ENCODE peak calls at places on chromosomes 4 and X, in nine cellular contexts. H is GM23338, A is right cardiac atrium, Q is RWPE2, J is heart left ventricle, N is iPS DF 6.9, K is heart right ventricle, M is endothelial cell of umbilical vein, D is Peyer's patch. W is an unnamed sample.

GRCh38 chr4:10383417-10383816 is 73.8 kb downstream of the ZNF518B start:
- DNase-seq in H (no peak), A (no peak), Q (no peak), J (no peak), N (no peak), K (no peak), M (no peak), D (no peak), W (no peak)

GRCh38 chr4:114562176-114562904 is 36.3 kb upstream of the UGT8 start:
- DNase-seq in H (peak), A (no peak), Q (no peak), J (no peak), N (peak), K (no peak), M (no peak), D (no peak), W (no peak)

GRCh38 chr4:82450966-82451755 is 20.8 kb downstream of the ENOPH1 start:
- DNase-seq in H (no peak), A (no peak), Q (no peak), J (no peak), N (no peak), K (no peak), M (no peak), D (no peak), W (no peak)

GRCh38 chr4:153281476-153281875 is 63.0 kb upstream of the MND1 start:
- DNase-seq in H (no peak), A (no peak), Q (no peak), J (no peak), N (no peak), K (no peak), M (no peak), D (no peak), W (no peak)

GRCh38 chr4:18278244-18278643 is 256.7 kb upstream of the LCORL start:
- DNase-seq in H (no peak), A (no peak), Q (no peak), J (no peak), N (no peak), K (no peak), M (no peak), D (no peak), W (no peak)

GRCh38 chr4:101615652-101616051 is 174.9 kb upstream of the BANK1 start:
- DNase-seq in H (no peak), A (no peak), Q (no peak), J (no peak), N (no peak), K (no peak), M (no peak), D (no peak), W (no peak)

GRCh38 chr4:67593741-67594175 is 35.2 kb downstream of the STAP1 start:
- DNase-seq in H (no peak), A (no peak), Q (no peak), J (no peak), N (no peak), K (no peak), M (no peak), D (no peak), W (peak)

GRCh38 chr4:108430921-108431320 is 189.5 kb upstream of the RPL34 start:
- DNase-seq in H (no peak), A (no peak), Q (no peak), J (no peak), N (no peak), K (no peak), M (no peak), D (no peak), W (no peak)

GRCh38 chrX:132737743-132738142 is 220.7 kb downstream of the HS6ST2 start:
- DNase-seq in H (no peak), A (no peak), Q (no peak), J (no peak), N (no peak), K (no peak), M (no peak), D (no peak), W (no peak)

GRCh38 chr4:16269742-16270522 is 43.7 kb upstream of the TAPT1 start:
- DNase-seq in H (no peak), A (peak), Q (peak), J (no peak), N (no peak), K (no peak), M (no peak), D (no peak), W (no peak)

GRCh38 chr4:151806511-151806927 is 45.7 kb upstream of the GATB start:
- DNase-seq in H (no peak), A (peak), Q (no peak), J (peak), N (no peak), K (no peak), M (no peak), D (no peak), W (no peak)

GRCh38 chrX:1534321-1535168 is 2.4 kb downstream of the P2RY8 start:
- DNase-seq in H (peak), A (no peak), Q (no peak), J (no peak), N (no peak), K (no peak), M (no peak), D (peak), W (no peak)

DNA sequence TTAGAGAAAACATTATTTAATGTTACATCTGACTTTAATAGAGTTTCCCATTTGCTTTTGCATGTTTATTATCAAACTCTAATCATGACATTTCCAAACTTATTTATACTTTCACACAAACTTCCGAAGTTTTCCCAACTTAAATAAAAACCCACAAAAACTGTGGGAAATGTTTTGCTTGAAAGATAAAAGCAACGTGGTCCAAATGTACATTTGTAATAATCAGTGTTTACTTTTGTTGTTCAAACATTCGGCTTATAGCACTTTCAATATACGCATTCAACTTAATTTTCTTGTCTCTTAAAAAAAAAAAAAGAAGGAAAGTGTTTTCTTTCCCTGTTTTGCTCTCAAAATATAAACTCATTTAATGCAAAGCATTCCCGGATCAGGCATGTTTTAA is 51.0 kb downstream of the STX18 start:
- DNase-seq in H (no peak), A (no peak), Q (no peak), J (no peak), N (no peak), K (no peak), M (no peak), D (no peak), W (no peak)
- H3K27ac ChIP-seq in H (no peak), A (no peak), Q (no peak), J (no peak), N (no peak), K (no peak), M (no peak), D (no peak), W (no peak)

GRCh38 chrX:150769408-150769807 is 76.2 kb downstream of the MTMR1 start:
- DNase-seq in H (no peak), A (no peak), Q (no peak), J (no peak), N (no peak), K (no peak), M (no peak), D (no peak), W (no peak)

GRCh38 chrX:150767045-150767395 is 73.8 kb downstream of the MTMR1 start:
- DNase-seq in H (no peak), A (peak), Q (no peak), J (peak), N (no peak), K (peak), M (no peak), D (no peak), W (no peak)

GRCh38 chrX:150767475-150768131 is 74.4 kb downstream of the MTMR1 start:
- DNase-seq in H (no peak), A (no peak), Q (no peak), J (no peak), N (no peak), K (no peak), M (no peak), D (no peak), W (no peak)

GRCh38 chrX:150768580-150769190 is 75.5 kb downstream of the MTMR1 start:
- DNase-seq in H (no peak), A (no peak), Q (no peak), J (no peak), N (no peak), K (no peak), M (no peak), D (no peak), W (no peak)

DNA sequence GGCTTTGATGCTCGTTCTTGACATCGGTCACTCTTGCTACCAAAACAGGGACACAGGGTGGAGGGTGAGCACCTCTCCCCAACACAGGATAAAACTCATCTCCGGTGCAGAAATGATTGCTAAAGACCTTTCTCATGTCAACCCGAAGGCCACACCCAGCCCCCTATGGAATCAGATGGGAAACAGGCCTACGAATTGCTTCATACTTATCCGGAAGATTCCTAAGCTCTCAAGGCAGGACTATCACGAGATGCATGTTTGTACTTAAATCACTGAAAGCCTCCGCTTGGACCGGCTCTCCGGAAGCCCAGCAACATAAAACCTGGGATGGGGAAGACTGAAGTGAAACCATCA is 74.9 kb downstream of the MTMR1 start:
- DNase-seq in H (no peak), A (no peak), Q (no peak), J (no peak), N (no peak), K (no peak), M (no peak), D (no peak), W (no peak)
- H3K27ac ChIP-seq in H (no peak), A (no peak), Q (no peak), J (no peak), N (no peak), K (no peak), M (no peak), D (no peak), W (no peak)

DNA sequence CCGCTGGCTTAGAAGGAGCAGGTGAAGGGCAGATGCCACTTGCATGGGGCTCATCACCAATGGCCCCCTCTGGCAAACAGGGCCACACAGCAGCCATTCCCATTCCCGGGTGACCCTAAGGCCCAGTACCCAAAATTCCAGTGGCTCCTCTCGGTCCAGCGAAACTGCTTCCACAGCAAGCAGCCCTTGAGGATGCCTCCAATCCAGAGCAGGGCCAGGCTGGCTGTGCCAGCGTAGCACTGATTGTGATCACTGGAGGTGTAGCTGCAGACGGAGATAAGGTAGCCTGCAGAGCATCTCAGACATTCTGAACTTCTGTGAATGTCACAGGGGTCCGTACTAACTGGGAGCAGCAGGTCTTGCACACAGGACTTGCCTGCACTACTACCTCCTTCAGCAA is 27.3 kb downstream of the ACSL1 start:
- DNase-seq in H (no peak), A (no peak), Q (no peak), J (no peak), N (no peak), K (no peak), M (no peak), D (no peak), W (no peak)
- H3K27ac ChIP-seq in H (no peak), A (no peak), Q (no peak), J (no peak), N (no peak), K (no peak), M (no peak), D (no peak), W (no peak)

GRCh38 chr4:56049428-56050212 is 100.9 kb downstream of the CEP135 start:
- DNase-seq in H (peak), A (peak), Q (no peak), J (no peak), N (no peak), K (peak), M (peak), D (peak), W (peak)
- H3K27ac ChIP-seq in H (peak), A (no peak), Q (no peak), J (no peak), N (no peak), K (no peak), M (peak), D (peak), W (no peak)

GRCh38 chr4:6956434-6957147 is 47.0 kb downstream of the TBC1D14 start:
- DNase-seq in H (no peak), A (no peak), Q (no peak), J (peak), N (no peak), K (no peak), M (no peak), D (peak), W (no peak)
- H3K27ac ChIP-seq in H (no peak), A (no peak), Q (no peak), J (no peak), N (no peak), K (no peak), M (no peak), D (peak), W (peak)